ENCODE peak calls at places on chromosomes 16 and 17, in four cellular contexts. R is left colon, V is amniotic stem cell, Z is H54. A is an unnamed sample.

GRCh38 chr17:7029659-7030058 is 6.2 kb upstream of the SLC16A13 start:
- DNase-seq in R (no peak), V (no peak), Z (no peak), A (no peak)

GRCh38 chr16:57735755-57736418 is at the start of gene KATNB1:
- DNase-seq in R (peak; percentile 45), V (no peak), Z (no peak), A (no peak)

GRCh38 chr17:82449136-82449882 is 1.2 kb downstream of the CYBC1 start:
- DNase-seq in R (no peak), V (no peak), Z (no peak), A (no peak)

GRCh38 chr16:89435051-89435450 is 55.3 kb downstream of the ANKRD11 start:
- DNase-seq in R (no peak), V (no peak), Z (no peak), A (no peak)

GRCh38 chr17:35087731-35088646 is 24.5 kb upstream of the RFFL start:
- DNase-seq in R (peak; percentile 83), V (no peak), Z (peak; percentile 24), A (peak; percentile 55)

GRCh38 chr16:56589141-56590039 is at the start of gene MT3:
- DNase-seq in R (peak; percentile 38), V (no peak), Z (no peak), A (no peak)

GRCh38 chr16:68665501-68665900 is 20.4 kb downstream of the CDH3 start:
- DNase-seq in R (no peak), V (no peak), Z (peak; percentile 47), A (no peak)

GRCh38 chr16:47734987-47735594 is 274.0 kb downstream of the PHKB start:
- DNase-seq in R (peak; percentile 35), V (no peak), Z (no peak), A (no peak)

GRCh38 chr16:86512301-86512859 is 2.1 kb downstream of the FOXF1 start:
- DNase-seq in R (no peak), V (no peak), Z (no peak), A (peak; percentile 57)

GRCh38 chr17:45584092-45585036 is 93.8 kb upstream of the PLEKHM1 start:
- DNase-seq in R (peak; percentile 73), V (no peak), Z (peak; percentile 75), A (peak; percentile 47)

GRCh38 chr16:86726340-86726739 is 148.0 kb downstream of the FOXL1 start:
- DNase-seq in R (no peak), V (no peak), Z (no peak), A (no peak)

GRCh38 chr17:49694847-49695697 is 12.7 kb downstream of the SLC35B1 start:
- DNase-seq in R (no peak), V (no peak), Z (no peak), A (peak; percentile 38)

GRCh38 chr16:51120289-51121008 is 30.6 kb downstream of the SALL1 start:
- DNase-seq in R (no peak), V (no peak), Z (no peak), A (no peak)

GRCh38 chr16:57374067-57374534 is 1.8 kb downstream of the CX3CL1 start:
- DNase-seq in R (no peak), V (no peak), Z (no peak), A (no peak)

GRCh38 chr17:31093866-31094599 is 744 bp upstream of the NF1 start:
- DNase-seq in R (peak; percentile 44), V (no peak), Z (no peak), A (no peak)

GRCh38 chr16:30065943-30066881 is 652 bp downstream of the ALDOA start:
- DNase-seq in R (no peak), V (no peak), Z (no peak), A (peak; percentile 79)

GRCh38 chr16:11618107-11618717 is 31.5 kb upstream of the LITAF start:
- DNase-seq in R (no peak), V (no peak), Z (no peak), A (no peak)

GRCh38 chr16:3193221-3194212 is 5.5 kb downstream of the OR1F1 start:
- DNase-seq in R (no peak), V (no peak), Z (no peak), A (no peak)

GRCh38 chr17:83036193-83036592 is 43.2 kb upstream of the METRNL start:
- DNase-seq in R (no peak), V (no peak), Z (no peak), A (no peak)

GRCh38 chr17:9805769-9806168 is 14.4 kb upstream of the DHRS7C start:
- DNase-seq in R (no peak), V (no peak), Z (no peak), A (no peak)

GRCh38 chr17:29645516-29646051 is 22.9 kb upstream of the CORO6 start:
- DNase-seq in R (peak; percentile 51), V (no peak), Z (no peak), A (no peak)

GRCh38 chr17:5050281-5050680 is 15.1 kb upstream of the SLC52A1 start:
- DNase-seq in R (no peak), V (no peak), Z (no peak), A (no peak)